ENCODE peak calls at places on chromosome 21, in nine cellular contexts. V is stomach, F is sigmoid colon, P is endothelial cell of umbilical vein, H is esophagus muscularis mucosa, E is HepG2, S is GM12878, U is suprapubic skin, D is breast epithelium. G is an unnamed sample.

GRCh38 chr21:44708866-44709425 is 2.4 kb downstream of the TSPEAR start:
- DNase-seq in D (no peak), U (peak; percentile 37), V (peak; percentile 23), H (no peak), S (no peak), F (no peak), P (no peak), E (no peak), G (peak; percentile 42)

GRCh38 chr21:45076245-45076661 is 1.9 kb downstream of the ADARB1 start:
- DNase-seq in P (no peak), V (peak; percentile 17), E (peak; percentile 14), H (no peak), S (no peak), D (no peak), U (no peak), F (peak; percentile 38), G (no peak)

GRCh38 chr21:32329776-32330175 is 31.1 kb downstream of the MRAP start:
- DNase-seq in U (no peak), D (no peak), V (no peak), P (peak; percentile 73), F (peak; percentile 12), S (no peak), E (peak; percentile 27), H (no peak), G (no peak)

GRCh38 chr21:37986751-37987399 is 70.6 kb upstream of the KCNJ6 start:
- DNase-seq in V (no peak), U (no peak), D (no peak), E (no peak), S (no peak), F (no peak), H (no peak), P (no peak), G (no peak)

GRCh38 chr21:16102113-16102512 is 372.3 kb downstream of the USP25 start:
- DNase-seq in E (no peak), S (no peak), H (no peak), V (no peak), F (no peak), P (no peak), D (no peak), U (no peak), G (no peak)

GRCh38 chr21:19692231-19692630 is 1288.6 kb upstream of the TMPRSS15 start:
- DNase-seq in F (no peak), V (no peak), E (no peak), U (no peak), P (no peak), H (no peak), D (no peak), S (no peak), G (no peak)

GRCh38 chr21:30209571-30209970 is 6.3 kb downstream of the CLDN8 start:
- DNase-seq in P (no peak), E (no peak), U (no peak), V (no peak), H (no peak), S (no peak), D (no peak), F (no peak), G (no peak)

GRCh38 chr21:27365394-27365793 is 398.5 kb upstream of the ADAMTS5 start:
- DNase-seq in S (no peak), F (no peak), D (no peak), E (no peak), V (no peak), H (no peak), U (no peak), P (no peak), G (no peak)

GRCh38 chr21:38182370-38182985 is 74.3 kb upstream of the KCNJ15 start:
- DNase-seq in D (no peak), U (no peak), V (no peak), E (no peak), P (no peak), F (no peak), H (no peak), S (no peak), G (no peak)

GRCh38 chr21:17359781-17360180 is 153.1 kb upstream of the CXADR start:
- DNase-seq in D (no peak), F (no peak), H (no peak), E (no peak), S (no peak), U (no peak), P (no peak), V (no peak), G (no peak)

GRCh38 chr21:31476551-31477120 is 132.6 kb upstream of the TIAM1 start:
- DNase-seq in P (no peak), V (no peak), E (no peak), F (peak; percentile 24), D (no peak), S (no peak), H (no peak), U (no peak), G (no peak)

GRCh38 chr21:17819878-17820232 is 699 bp upstream of the C21orf91 start:
- DNase-seq in F (no peak), V (no peak), S (no peak), H (no peak), U (no peak), P (no peak), D (peak; percentile 33), E (peak; percentile 14), G (no peak)

GRCh38 chr21:37891953-37892352 is 24.3 kb downstream of the KCNJ6 start:
- DNase-seq in F (no peak), V (no peak), U (no peak), P (no peak), H (no peak), S (no peak), D (no peak), E (no peak), G (no peak)

GRCh38 chr21:44742418-44743153 is 31.2 kb upstream of the TSPEAR start:
- DNase-seq in S (no peak), D (no peak), U (no peak), H (no peak), P (peak; percentile 13), E (peak; percentile 30), F (no peak), V (no peak), G (no peak)

GRCh38 chr21:36806103-36806502 is 107.2 kb downstream of the SIM2 start:
- DNase-seq in P (no peak), H (no peak), E (no peak), U (no peak), V (no peak), S (no peak), D (no peak), F (no peak), G (no peak)

GRCh38 chr21:32387151-32387550 is 5.7 kb downstream of the URB1 start:
- DNase-seq in H (no peak), V (no peak), U (no peak), D (no peak), F (no peak), S (no peak), P (no peak), E (no peak), G (no peak)

GRCh38 chr21:38831526-38832467 is 26.1 kb downstream of the ETS2 start:
- DNase-seq in F (peak; percentile 95), D (peak; percentile 92), P (peak; percentile 18), H (peak; percentile 97), S (peak; percentile 40), U (peak; percentile 95), E (peak; percentile 91), V (peak; percentile 68), G (peak; percentile 89)

GRCh38 chr21:45051580-45052434 is 22.6 kb upstream of the ADARB1 start:
- DNase-seq in U (no peak), E (no peak), S (no peak), H (no peak), D (no peak), P (no peak), F (no peak), V (no peak), G (peak; percentile 77)

GRCh38 chr21:16532841-16533240 is 803.1 kb downstream of the USP25 start:
- DNase-seq in P (peak; percentile 18), U (no peak), H (no peak), D (no peak), E (no peak), S (no peak), F (no peak), V (no peak), G (no peak)

DNA sequence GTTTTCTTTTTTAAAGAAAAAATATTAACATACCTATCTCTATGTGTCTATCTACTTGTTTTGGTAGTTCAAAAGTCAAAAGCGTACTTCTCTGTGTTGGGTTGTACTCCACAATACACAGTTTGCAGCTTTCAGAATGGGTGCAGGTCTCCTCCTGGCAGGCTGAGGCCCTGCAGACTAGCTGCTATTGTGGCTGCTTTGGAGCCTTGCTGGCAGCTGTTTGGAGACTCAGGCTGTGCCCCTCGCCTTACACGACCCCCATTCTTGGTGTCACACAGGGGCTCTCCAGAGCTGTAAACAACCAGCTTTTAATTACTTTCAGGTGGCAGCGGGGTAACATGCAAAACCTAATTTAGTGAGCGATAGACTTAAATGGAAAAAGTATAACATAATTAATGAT is 160.4 kb downstream of the DSCAM start:
- DNase-seq in F (no peak), E (no peak), S (no peak), U (no peak), D (no peak), V (no peak), P (no peak), H (no peak), G (no peak)
- H3K27ac ChIP-seq in F (no peak overlapping the region), E (no peak overlapping the region), S (no peak overlapping the region), U (no peak overlapping the region), D (no peak overlapping the region), V (no peak overlapping the region), P (no peak overlapping the region), H (no peak overlapping the region), G (no peak overlapping the region)

DNA sequence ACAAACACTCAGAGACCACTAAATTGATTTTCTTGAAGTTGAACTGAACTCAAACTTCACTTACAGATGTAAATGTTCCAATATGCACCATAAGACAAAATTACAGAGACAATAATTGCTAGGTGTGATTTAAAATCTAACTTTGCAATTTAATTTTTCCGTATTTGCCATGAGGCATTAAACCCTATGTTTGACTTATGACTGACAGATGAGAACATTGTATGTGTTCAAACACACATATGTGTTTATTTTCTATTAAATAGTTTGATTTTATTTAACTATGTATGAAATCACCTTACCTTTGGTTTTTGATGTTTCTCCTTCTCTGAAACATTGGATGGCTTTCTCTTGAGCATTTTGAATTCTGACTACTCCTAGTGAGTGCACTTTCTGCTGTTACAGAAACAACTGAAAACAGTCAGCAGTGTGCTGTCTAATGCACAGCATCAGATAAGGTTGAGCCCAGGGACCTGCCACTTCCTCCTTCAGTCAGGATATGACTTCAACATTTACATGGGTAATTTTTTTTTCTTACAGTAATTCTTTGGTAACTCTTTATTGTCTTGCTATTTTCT is at the start of gene SAMSN1:
- DNase-seq in P (peak; percentile 85), V (peak; percentile 34), H (no peak), U (no peak), E (no peak), S (peak; percentile 78), D (peak; percentile 19), F (peak; percentile 69), G (peak; percentile 77)
- TF ChIP-seq POLR2AphosphoS5 in P (peak; percentile 74), V (peak; percentile 45), H (peak; percentile 39), U (no peak), E (no peak), S (peak; percentile 96), D (no peak), F (peak; percentile 45), G (peak; percentile 80)

GRCh38 chr21:46228345-46229051 is at the start of gene LSS:
- DNase-seq in S (peak; percentile 83), V (peak; percentile 98), F (peak; percentile 99), H (peak; percentile 98), U (peak; percentile 98), D (peak; percentile 95), P (peak; percentile 96), E (peak; percentile 95), G (peak; percentile 99)
- TF ChIP-seq POLR2A in S (peak; percentile 80), V (no peak), F (no peak), H (peak; percentile 50), U (no peak), D (no peak), P (no peak), E (peak; percentile 46), G (peak; percentile 82)

GRCh38 chr21:41236361-41236973 is 68.5 kb downstream of the BACE2 start:
- DNase-seq in F (no peak), P (no peak), U (no peak), E (no peak), D (no peak), S (no peak), V (no peak), H (no peak), G (no peak)
- H3K27ac ChIP-seq in F (no peak overlapping the region), P (no peak overlapping the region), U (no peak overlapping the region), E (no peak overlapping the region), D (no peak overlapping the region), S (no peak overlapping the region), V (peak overlapping the region; percentile 7), H (no peak overlapping the region), G (no peak overlapping the region)